ENCODE peak calls at places on chromosomes 4 and X, in five cellular contexts. J is left lung, R is stomach, O is tibial artery, X is upper lobe of right lung. C is an unnamed sample.

GRCh38 chr4:156293657-156294297 is 340.1 kb upstream of the CTSO start:
- DNase-seq in J (no peak), R (no peak), O (no peak), X (no peak), C (no peak)

GRCh38 chr4:55840956-55841355 is 12.5 kb upstream of the EXOC1 start:
- DNase-seq in J (no peak), R (no peak), O (no peak), X (no peak), C (no peak)

GRCh38 chrX:128931071-128931470 is 592.2 kb downstream of the SMARCA1 start:
- DNase-seq in J (no peak), R (no peak), O (no peak), X (no peak), C (no peak)

GRCh38 chr4:8040607-8041006 is 100.9 kb upstream of the AFAP1 start:
- DNase-seq in J (peak; percentile 57), R (no peak), O (no peak), X (no peak), C (no peak)

GRCh38 chr4:10180927-10181744 is 64.5 kb upstream of the WDR1 start:
- DNase-seq in J (no peak), R (no peak), O (no peak), X (no peak), C (no peak)

GRCh38 chrX:150967786-150968185 is 15.3 kb upstream of the HMGB3 start:
- DNase-seq in J (no peak), R (peak; percentile 31), O (no peak), X (no peak), C (no peak)

GRCh38 chr4:173998471-173999144 is 284.9 kb downstream of the FBXO8 start:
- DNase-seq in J (no peak), R (no peak), O (no peak), X (no peak), C (no peak)

GRCh38 chr4:8646296-8647093 is 53.9 kb downstream of the CPZ start:
- DNase-seq in J (peak; percentile 62), R (peak; percentile 17), O (peak; percentile 33), X (no peak), C (peak; percentile 64)

GRCh38 chr4:72942565-72942964 is 127.0 kb downstream of the COX18 start:
- DNase-seq in J (no peak), R (no peak), O (no peak), X (no peak), C (no peak)

GRCh38 chr4:185865901-185866328 is 53.9 kb upstream of the SORBS2 start:
- DNase-seq in J (no peak), R (peak; percentile 60), O (no peak), X (no peak), C (no peak)

GRCh38 chrX:104253567-104254441 is 929 bp downstream of the ESX1 start:
- DNase-seq in J (no peak), R (no peak), O (no peak), X (no peak), C (no peak)
- H3K4me3 ChIP-seq in J (no peak overlapping the region), R (no peak overlapping the region), O (peak overlapping the region; percentile 6), X (no peak overlapping the region), C (peak overlapping the region; percentile 50)

DNA sequence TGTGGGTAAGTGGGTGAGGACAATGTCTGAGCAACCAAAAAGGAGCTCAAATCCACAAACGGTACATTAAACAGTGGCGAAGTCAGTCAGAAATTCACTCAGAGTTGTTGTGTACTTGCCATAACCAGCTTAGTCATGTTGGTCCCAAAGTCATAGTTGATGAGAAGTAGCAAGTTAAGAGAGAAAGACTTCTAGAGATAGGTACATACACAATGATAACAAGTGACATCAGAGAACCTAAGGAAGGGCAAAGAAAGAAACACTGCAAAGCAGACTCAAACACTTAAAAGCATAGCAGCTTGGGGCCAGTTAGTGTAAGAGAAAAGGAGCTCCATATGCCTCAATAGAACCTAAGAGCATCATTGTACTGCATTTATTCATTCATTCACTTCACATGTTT is 30.2 kb downstream of the DYNLT3 start:
- DNase-seq in J (no peak), R (no peak), O (no peak), X (no peak), C (no peak)
- H3K27ac ChIP-seq in J (no peak overlapping the region), R (no peak overlapping the region), O (no peak overlapping the region), X (no peak overlapping the region), C (no peak overlapping the region)

DNA sequence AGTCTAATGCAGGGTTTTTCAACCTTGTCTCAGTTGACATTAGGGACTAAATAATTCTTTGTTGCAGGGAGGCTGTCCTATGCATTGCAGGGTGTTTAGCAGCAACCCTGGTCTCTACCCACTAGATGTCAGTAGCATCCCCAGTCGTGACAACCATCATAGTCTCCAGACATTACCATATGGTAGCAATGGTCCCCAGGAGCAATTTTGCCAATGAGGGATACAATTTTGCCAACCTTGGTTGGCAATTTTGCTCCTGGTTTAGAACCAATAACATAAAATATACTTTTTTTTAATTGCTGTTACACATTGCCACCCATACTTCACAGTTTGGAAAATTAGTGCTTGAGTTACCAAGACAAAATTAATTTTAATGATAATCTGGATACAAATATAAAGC is 6.0 kb downstream of the EREG start:
- DNase-seq in J (no peak), R (no peak), O (no peak), X (no peak), C (no peak)
- TF ChIP-seq CTCF in J (peak; percentile 62), R (peak; percentile 48), O (peak; percentile 20), X (peak; percentile 47), C (no peak)

DNA sequence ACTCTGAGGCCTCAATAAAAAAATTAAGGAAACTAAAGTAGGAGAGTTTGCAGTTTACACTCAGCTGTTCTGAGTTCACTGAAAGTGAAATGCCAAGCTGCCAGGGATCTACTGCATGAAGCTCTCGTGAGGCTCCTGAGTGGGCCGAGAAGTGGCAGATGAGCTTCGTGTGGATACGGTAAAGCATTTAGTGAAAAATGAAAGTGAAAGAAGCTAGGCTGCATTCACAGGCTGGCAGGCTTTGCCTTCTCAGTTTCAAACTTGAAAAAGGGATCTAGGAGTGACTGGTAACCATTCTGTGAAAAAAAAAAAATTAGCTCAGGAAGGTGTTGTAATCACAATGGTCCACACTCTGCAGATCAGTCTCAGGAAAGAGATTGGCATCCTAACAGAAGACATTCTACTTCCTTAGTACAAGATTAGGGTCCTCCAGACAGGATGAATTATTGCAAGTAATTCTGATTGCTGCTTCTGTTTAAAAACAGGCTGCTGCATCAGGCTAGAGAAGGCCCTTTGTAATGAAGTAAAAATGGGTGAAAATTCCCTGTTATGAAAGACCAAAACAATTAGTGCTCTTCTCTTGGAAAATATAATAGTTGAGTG is 679.9 kb downstream of the RPA4 start:
- DNase-seq in J (no peak), R (peak; percentile 31), O (no peak), X (no peak), C (no peak)
- H3K4me3 ChIP-seq in J (peak overlapping the region; percentile 4), R (peak overlapping the region; percentile 26), O (peak overlapping the region; percentile 23), X (peak overlapping the region; percentile 31), C (peak overlapping the region; percentile 46)

GRCh38 chr4:80199947-80200346 is 2.6 kb downstream of the PRDM8 start:
- DNase-seq in J (no peak), R (no peak), O (no peak), X (no peak), C (no peak)

GRCh38 chr4:80202784-80203553 is 5.7 kb downstream of the PRDM8 start:
- DNase-seq in J (peak; percentile 86), R (no peak), O (no peak), X (peak; percentile 68), C (no peak)

GRCh38 chr4:80201326-80202151 is 4.2 kb downstream of the PRDM8 start:
- DNase-seq in J (peak; percentile 74), R (no peak), O (no peak), X (no peak), C (no peak)

GRCh38 chr4:80204433-80204832 is 7.1 kb downstream of the PRDM8 start:
- DNase-seq in J (no peak), R (no peak), O (no peak), X (no peak), C (no peak)

DNA sequence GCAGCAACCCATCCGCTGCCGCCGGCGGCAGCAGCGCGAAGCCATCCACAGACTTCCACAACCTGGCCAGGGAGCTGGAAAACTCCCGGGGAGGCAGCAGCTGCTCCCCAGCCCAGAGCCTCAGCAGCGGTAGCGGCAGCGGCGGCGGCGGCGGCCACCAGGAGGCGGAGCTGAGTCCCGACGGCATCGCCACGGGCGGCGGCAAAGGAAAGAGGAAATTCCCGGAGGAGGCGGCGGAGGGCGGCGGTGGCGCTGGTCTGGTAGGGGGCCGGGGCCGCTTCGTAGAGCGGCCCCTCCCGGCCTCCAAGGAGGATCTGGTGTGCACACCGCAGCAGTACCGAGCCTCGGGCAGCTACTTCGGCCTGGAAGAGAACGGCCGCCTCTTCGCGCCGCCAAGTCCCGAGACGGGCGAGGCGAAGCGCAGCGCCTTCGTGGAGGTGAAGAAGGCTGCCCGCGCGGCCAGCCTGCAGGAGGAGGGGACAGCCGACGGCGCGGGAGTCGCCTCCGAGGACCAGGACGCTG is 4.9 kb downstream of the PRDM8 start:
- DNase-seq in J (peak; percentile 99), R (peak; percentile 87), O (peak; percentile 91), X (peak; percentile 92), C (peak; percentile 86)
- H3K27ac ChIP-seq in J (no peak overlapping the region), R (peak overlapping the region; percentile 90), O (peak overlapping the region; percentile 74), X (peak overlapping the region; percentile 53), C (peak overlapping the region; percentile 85)

DNA sequence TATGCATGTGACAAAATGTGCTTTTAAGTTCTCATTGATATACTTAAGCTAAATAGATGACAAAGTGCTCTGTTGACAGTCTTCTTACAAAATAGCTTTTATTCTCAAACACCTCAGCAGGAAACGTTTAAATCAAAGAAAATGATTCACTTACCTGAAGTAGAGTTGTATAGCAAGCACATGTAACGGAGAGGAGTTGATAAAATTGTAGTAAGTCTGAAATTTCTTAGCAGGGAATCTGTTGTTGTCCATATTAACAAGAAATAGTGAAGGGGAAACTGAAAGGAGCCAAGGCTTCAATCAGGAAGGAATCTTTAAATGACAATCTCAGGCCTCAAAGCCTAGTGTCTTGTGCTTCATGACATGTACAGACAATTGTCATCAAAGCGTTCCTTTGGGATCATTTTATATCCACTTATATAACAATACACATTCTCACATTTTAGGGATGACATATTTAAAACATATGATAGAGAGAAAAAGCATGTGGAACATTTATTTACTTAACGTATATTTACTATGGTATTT is 2010.2 kb upstream of the IGFBP7 start:
- DNase-seq in J (no peak), R (no peak), O (no peak), X (no peak), C (no peak)
- TF ChIP-seq CTCF in J (no peak), R (no peak), O (no peak), X (no peak), C (no peak)

GRCh38 chr4:71830497-71831178 is 46.8 kb upstream of the GC start:
- DNase-seq in J (no peak), R (no peak), O (no peak), X (no peak), C (no peak)
- H3K4me3 ChIP-seq in J (no peak overlapping the region), R (no peak overlapping the region), O (no peak overlapping the region), X (no peak overlapping the region), C (no peak overlapping the region)

C was measured in coronary artery.